ENCODE peak calls at places on chromosome 11, in five cellular contexts. L is suprapubic skin, A is tibial nerve, B is K562, R is colonic mucosa. G is an unnamed sample.

GRCh38 chr11:104891135-104891534 is 7.1 kb downstream of the CASP12 start:
- DNase-seq in L (no peak), A (no peak), B (no peak), R (no peak), G (no peak)

GRCh38 chr11:16881074-16881709 is 133.0 kb downstream of the PLEKHA7 start:
- DNase-seq in L (no peak), A (no peak), B (peak; percentile 52), R (no peak), G (no peak)

GRCh38 chr11:119206512-119207299 is 567 bp downstream of the CBL start:
- DNase-seq in L (peak; percentile 83), A (peak; percentile 9), B (peak; percentile 83), R (peak; percentile 64), G (peak; percentile 24)

GRCh38 chr11:128771102-128771501 is 77.2 kb downstream of the FLI1 start:
- DNase-seq in L (no peak), A (no peak), B (no peak), R (no peak), G (no peak)

GRCh38 chr11:111986589-111986988 is 38.6 kb upstream of the DLAT start:
- DNase-seq in L (no peak), A (no peak), B (no peak), R (no peak), G (no peak)

GRCh38 chr11:132838621-132839020 is 693.7 kb downstream of the OPCML start:
- DNase-seq in L (no peak), A (no peak), B (no peak), R (no peak), G (no peak)

GRCh38 chr11:19398772-19399542 is 158.2 kb upstream of the E2F8 start:
- DNase-seq in L (no peak), A (peak; percentile 83), B (no peak), R (no peak), G (no peak)

GRCh38 chr11:129828301-129828836 is 12.7 kb downstream of the TMEM45B start:
- DNase-seq in L (no peak), A (no peak), B (no peak), R (no peak), G (no peak)

GRCh38 chr11:90717522-90717921 is 494.7 kb upstream of the CHORDC1 start:
- DNase-seq in L (no peak), A (no peak), B (no peak), R (no peak), G (no peak)

GRCh38 chr11:102256251-102256650 is 61.0 kb upstream of the BIRC3 start:
- DNase-seq in L (no peak), A (no peak), B (no peak), R (no peak), G (no peak)

GRCh38 chr11:3159296-3160190 is 5.6 kb downstream of the OSBPL5 start:
- DNase-seq in L (no peak), A (peak; percentile 65), B (no peak), R (no peak), G (no peak)

GRCh38 chr11:27011560-27012253 is 17.8 kb downstream of the FIBIN start:
- DNase-seq in L (no peak), A (no peak), B (no peak), R (no peak), G (no peak)

GRCh38 chr11:105315287-105315686 is 175.7 kb upstream of the CARD18 start:
- DNase-seq in L (no peak), A (no peak), B (no peak), R (no peak), G (no peak)

GRCh38 chr11:19598876-19599275 is 113.8 kb upstream of the NAV2 start:
- DNase-seq in L (no peak), A (no peak), B (no peak), R (no peak), G (no peak)

GRCh38 chr11:86954288-86955110 is 696 bp downstream of the FZD4 start:
- DNase-seq in L (no peak), A (peak; percentile 57), B (peak; percentile 21), R (peak; percentile 41), G (no peak)

GRCh38 chr11:11382858-11383532 is 29.9 kb upstream of the CSNK2A3 start:
- DNase-seq in L (no peak), A (no peak), B (no peak), R (no peak), G (no peak)

GRCh38 chr11:533049-533585 is 2.3 kb downstream of the HRAS start:
- DNase-seq in L (peak; percentile 79), A (no peak), B (no peak), R (no peak), G (no peak)

GRCh38 chr11:6693342-6694228 is 10.4 kb upstream of the MRPL17 start:
- DNase-seq in L (no peak), A (peak; percentile 26), B (no peak), R (peak; percentile 25), G (no peak)

GRCh38 chr11:104164028-104164520 is at the start of gene PDGFD:
- DNase-seq in L (peak; percentile 80), A (peak; percentile 28), B (no peak), R (peak; percentile 34), G (peak; percentile 68)

GRCh38 chr11:19398273-19398672 is 157.5 kb upstream of the E2F8 start:
- DNase-seq in L (no peak), A (no peak), B (no peak), R (no peak), G (no peak)

GRCh38 chr11:130854483-130854882 is 61.8 kb downstream of the SNX19 start:
- DNase-seq in L (no peak), A (no peak), B (no peak), R (no peak), G (no peak)

GRCh38 chr11:405323-405975 is 9.3 kb downstream of the SIGIRR start:
- DNase-seq in L (no peak), A (no peak), B (no peak), R (peak; percentile 44), G (no peak)

GRCh38 chr11:64271339-64272132 is 12.9 kb downstream of the BAD start:
- DNase-seq in L (peak; percentile 95), A (peak; percentile 98), B (peak; percentile 77), R (peak; percentile 91), G (peak; percentile 79)

GRCh38 chr11:64268687-64269379 is 15.6 kb downstream of the BAD start:
- DNase-seq in L (no peak), A (peak; percentile 36), B (peak; percentile 51), R (peak; percentile 82), G (no peak)

GRCh38 chr11:64268028-64268686 is 16.3 kb downstream of the BAD start:
- DNase-seq in L (no peak), A (no peak), B (no peak), R (no peak), G (no peak)

GRCh38 chr11:64267207-64267945 is 16.0 kb downstream of the PLCB3 start:
- DNase-seq in L (no peak), A (no peak), B (no peak), R (peak; percentile 60), G (no peak)

GRCh38 chr11:64269380-64270234 is 14.9 kb downstream of the BAD start:
- DNase-seq in L (peak; percentile 99), A (peak; percentile 97), B (peak; percentile 78), R (peak; percentile 97), G (peak; percentile 94)
- TF ChIP-seq CTCF in L (no peak), A (peak; percentile 47), B (peak; percentile 16), R (no peak), G (peak; percentile 34)

GRCh38 chr11:65780770-65781151 is at the start of gene AP5B1:
- DNase-seq in L (peak; percentile 82), A (no peak), B (peak; percentile 90), R (peak; percentile 73), G (peak; percentile 72)

GRCh38 chr11:65779919-65780769 is 632 bp downstream of the AP5B1 start:
- DNase-seq in L (peak; percentile 89), A (peak; percentile 56), B (peak; percentile 87), R (peak; percentile 84), G (peak; percentile 73)

GRCh38 chr11:65782816-65783228 is 2.0 kb upstream of the AP5B1 start:
- DNase-seq in L (no peak), A (no peak), B (no peak), R (no peak), G (no peak)

GRCh38 chr11:65781962-65782815 is 1.4 kb upstream of the AP5B1 start:
- DNase-seq in L (peak; percentile 71), A (no peak), B (no peak), R (no peak), G (no peak)

DNA sequence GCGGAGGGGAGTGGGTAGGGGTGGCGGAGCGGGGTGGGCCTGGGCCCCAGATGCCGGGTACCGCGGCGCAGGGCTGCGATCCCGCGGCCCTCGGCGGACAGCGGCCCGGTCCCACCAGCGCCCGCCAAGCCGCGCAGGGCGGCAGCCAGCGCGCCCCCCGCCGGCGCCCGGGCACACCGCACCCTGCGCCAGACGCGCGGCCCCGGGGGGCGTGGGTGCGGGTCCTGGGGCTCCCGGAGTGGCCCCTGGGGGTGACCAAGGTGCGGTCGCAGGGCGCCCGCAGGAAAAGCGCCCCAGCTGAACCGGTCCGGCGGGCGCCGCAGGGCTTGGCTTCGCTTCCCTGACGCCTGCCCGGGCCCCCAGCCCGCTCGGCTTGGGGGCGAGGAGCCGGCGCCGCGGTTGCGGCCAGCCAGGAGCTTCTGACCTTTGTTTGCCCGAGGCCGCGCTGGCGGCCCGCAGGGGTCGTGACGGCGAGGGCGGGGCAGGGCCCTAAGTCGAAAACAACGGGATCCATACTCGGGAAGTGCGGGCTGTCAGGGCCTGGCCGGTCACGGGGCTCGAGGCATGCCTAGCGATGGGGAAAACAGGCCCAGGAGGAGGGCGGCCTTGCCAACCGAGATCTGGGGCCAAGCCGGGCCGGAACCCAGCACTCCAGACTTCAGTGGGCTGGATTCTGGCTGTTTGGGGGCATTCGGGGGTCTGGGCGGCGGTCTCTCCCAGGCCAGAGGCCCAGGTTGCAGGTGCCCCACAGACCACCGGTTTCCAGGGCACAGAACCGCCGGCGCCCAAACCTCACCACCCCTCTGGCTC is 581 bp upstream of the AP5B1 start:
- DNase-seq in L (peak; percentile 84), A (no peak), B (peak; percentile 83), R (peak; percentile 36), G (no peak)
- TF ChIP-seq CTCF in L (no peak), A (peak; percentile 65), B (peak; percentile 15), R (no peak), G (no peak)

GRCh38 chr11:117426941-117427340 is 99.3 kb downstream of the CEP164 start:
- DNase-seq in L (no peak), A (no peak), B (no peak), R (no peak), G (no peak)

GRCh38 chr11:117428186-117428855 is 100.7 kb downstream of the CEP164 start:
- DNase-seq in L (no peak), A (no peak), B (no peak), R (no peak), G (no peak)

GRCh38 chr11:117427356-117427874 is 99.8 kb downstream of the CEP164 start:
- DNase-seq in L (no peak), A (no peak), B (no peak), R (no peak), G (no peak)

GRCh38 chr11:117430293-117430955 is 102.8 kb downstream of the CEP164 start:
- DNase-seq in L (no peak), A (no peak), B (no peak), R (no peak), G (no peak)

GRCh38 chr11:117428856-117429229 is 101.2 kb downstream of the CEP164 start:
- DNase-seq in L (no peak), A (no peak), B (peak; percentile 35), R (no peak), G (no peak)
- TF ChIP-seq CTCF in L (no peak), A (no peak), B (no peak), R (no peak), G (no peak)

GRCh38 chr11:66042227-66043007 is 6.5 kb downstream of the GAL3ST3 start:
- DNase-seq in L (no peak), A (no peak), B (no peak), R (no peak), G (no peak)
- TF ChIP-seq CTCF in L (no peak), A (no peak), B (no peak), R (no peak), G (no peak)

GRCh38 chr11:75133976-75134375 is 16.9 kb upstream of the SLCO2B1 start:
- DNase-seq in L (no peak), A (no peak), B (no peak), R (no peak), G (no peak)
- TF ChIP-seq CTCF in L (no peak), A (no peak), B (no peak), R (no peak), G (no peak)

G was measured in natural killer cell.